ENCODE peak calls at places on chromosomes 3 and 15, in five cellular contexts. One of them, this sample, is unnamed.

GRCh38 chr15:48984811-48985352 is 21.2 kb upstream of the SHC4 start:
- DNase-seq in H1: no peak
- DNase-seq in GM12878: no peak
- DNase-seq in K562: no peak
- DNase-seq in HepG2: no peak
- DNase-seq in this sample: no peak

GRCh38 chr3:170410428-170411029 is 8.1 kb upstream of the CLDN11 start:
- DNase-seq in K562: peak
- DNase-seq in H1: no peak
- DNase-seq in HepG2: no peak
- DNase-seq in GM12878: no peak
- DNase-seq in this sample: peak

GRCh38 chr15:34987623-34987981 is 485 bp downstream of the ZNF770 start:
- DNase-seq in GM12878: no peak
- DNase-seq in K562: peak
- DNase-seq in HepG2: peak
- DNase-seq in H1: no peak
- DNase-seq in this sample: no peak

GRCh38 chr3:88005066-88005465 is 53.7 kb downstream of the CGGBP1 start:
- DNase-seq in GM12878: no peak
- DNase-seq in H1: no peak
- DNase-seq in HepG2: no peak
- DNase-seq in K562: peak
- DNase-seq in this sample: peak

GRCh38 chr3:28286595-28286994 is 45.2 kb downstream of the CMC1 start:
- DNase-seq in K562: peak
- DNase-seq in HepG2: peak
- DNase-seq in H1: no peak
- DNase-seq in GM12878: peak
- DNase-seq in this sample: peak

GRCh38 chr3:20225769-20226168 is 39.8 kb upstream of the SGO1 start:
- DNase-seq in K562: peak
- DNase-seq in HepG2: peak
- DNase-seq in H1: no peak
- DNase-seq in GM12878: no peak
- DNase-seq in this sample: peak

GRCh38 chr15:58590236-58590635 is 158.4 kb downstream of the LIPC start:
- DNase-seq in GM12878: no peak
- DNase-seq in HepG2: no peak
- DNase-seq in H1: no peak
- DNase-seq in K562: no peak
- DNase-seq in this sample: no peak

GRCh38 chr3:24060055-24060454 is 115.0 kb downstream of the NR1D2 start:
- DNase-seq in K562: no peak
- DNase-seq in HepG2: no peak
- DNase-seq in GM12878: no peak
- DNase-seq in H1: no peak
- DNase-seq in this sample: no peak

GRCh38 chr3:190673157-190673556 is 159.3 kb downstream of the IL1RAP start:
- DNase-seq in K562: no peak
- DNase-seq in H1: no peak
- DNase-seq in GM12878: no peak
- DNase-seq in HepG2: no peak
- DNase-seq in this sample: no peak

GRCh38 chr15:66885281-66885915 is 180.0 kb upstream of the SMAD3 start:
- DNase-seq in HepG2: no peak
- DNase-seq in GM12878: no peak
- DNase-seq in H1: no peak
- DNase-seq in K562: no peak
- DNase-seq in this sample: no peak

GRCh38 chr3:87082806-87083440 is 92.0 kb upstream of the VGLL3 start:
- DNase-seq in H1: peak
- DNase-seq in K562: peak
- DNase-seq in GM12878: no peak
- DNase-seq in HepG2: peak
- DNase-seq in this sample: peak

GRCh38 chr3:97636465-97636864 is 128.1 kb upstream of the ARL6 start:
- DNase-seq in H1: no peak
- DNase-seq in GM12878: no peak
- DNase-seq in K562: no peak
- DNase-seq in HepG2: no peak
- DNase-seq in this sample: no peak

GRCh38 chr15:57134877-57135276 is 216.4 kb downstream of the TCF12 start:
- DNase-seq in HepG2: no peak
- DNase-seq in H1: no peak
- DNase-seq in K562: no peak
- DNase-seq in GM12878: no peak
- DNase-seq in this sample: no peak

GRCh38 chr3:138097192-138097829 is 18.1 kb downstream of the DZIP1L start:
- DNase-seq in HepG2: no peak
- DNase-seq in GM12878: no peak
- DNase-seq in K562: peak
- DNase-seq in H1: no peak
- DNase-seq in this sample: no peak

GRCh38 chr3:108608750-108609149 is 19.2 kb downstream of the DZIP3 start:
- DNase-seq in K562: no peak
- DNase-seq in GM12878: no peak
- DNase-seq in H1: peak
- DNase-seq in HepG2: no peak
- DNase-seq in this sample: no peak

GRCh38 chr15:57288926-57289650 is 87.2 kb upstream of the CGNL1 start:
- DNase-seq in GM12878: no peak
- DNase-seq in H1: no peak
- DNase-seq in HepG2: no peak
- DNase-seq in K562: no peak
- DNase-seq in this sample: no peak

GRCh38 chr15:37106490-37107001 is 6.2 kb upstream of the MEIS2 start:
- DNase-seq in K562: peak
- DNase-seq in GM12878: no peak
- DNase-seq in H1: no peak
- DNase-seq in HepG2: no peak
- DNase-seq in this sample: no peak

GRCh38 chr3:136734382-136735070 is 17.7 kb downstream of the STAG1 start:
- DNase-seq in K562: no peak
- DNase-seq in HepG2: peak
- DNase-seq in GM12878: no peak
- DNase-seq in H1: no peak
- DNase-seq in this sample: no peak

GRCh38 chr3:187798531-187799520 is 53.6 kb upstream of the BCL6 start:
- DNase-seq in H1: no peak
- DNase-seq in GM12878: no peak
- DNase-seq in K562: no peak
- DNase-seq in HepG2: no peak
- DNase-seq in this sample: no peak

GRCh38 chr15:99224815-99225214 is 24.6 kb downstream of the TTC23 start:
- DNase-seq in HepG2: no peak
- DNase-seq in H1: no peak
- DNase-seq in K562: no peak
- DNase-seq in GM12878: no peak
- DNase-seq in this sample: no peak

GRCh38 chr3:172341482-172342059 is 106.7 kb downstream of the GHSR start:
- DNase-seq in GM12878: peak
- DNase-seq in H1: no peak
- DNase-seq in K562: peak
- DNase-seq in HepG2: peak
- DNase-seq in this sample: peak

GRCh38 chr15:92803852-92804609 is 96.1 kb upstream of the CHD2 start:
- DNase-seq in K562: peak
- DNase-seq in H1: no peak
- DNase-seq in GM12878: peak
- DNase-seq in HepG2: peak
- DNase-seq in this sample: peak

GRCh38 chr3:101574388-101575156 is 592 bp downstream of the PCNP start:
- DNase-seq in H1: no peak
- DNase-seq in K562: peak
- DNase-seq in HepG2: peak
- DNase-seq in GM12878: peak
- DNase-seq in this sample: no peak

DNA sequence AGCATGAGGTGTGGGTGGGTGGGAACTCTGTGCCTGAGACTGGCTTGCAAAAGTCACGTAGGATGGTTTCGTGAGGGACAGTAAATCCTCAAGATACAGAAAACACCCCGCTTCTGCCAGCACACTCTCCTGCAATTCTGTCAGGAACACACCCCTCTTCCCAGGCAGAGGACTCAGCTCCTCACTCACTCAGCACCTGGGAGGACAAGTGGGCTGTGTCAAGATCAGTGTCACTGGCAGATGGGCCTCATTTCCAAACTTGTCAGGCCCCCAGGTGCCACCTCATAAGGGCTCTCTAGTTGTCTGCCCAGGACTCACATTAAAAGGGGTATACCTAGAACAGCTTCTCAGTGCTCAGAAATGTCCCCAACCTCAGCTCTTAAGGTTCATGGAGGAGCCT is 58.3 kb downstream of the DAPK2 start:
- DNase-seq in HepG2: no peak
- DNase-seq in H1: no peak
- DNase-seq in K562: no peak
- DNase-seq in GM12878: no peak
- DNase-seq in this sample: no peak
- TF ChIP-seq POLR2A in HepG2: no peak
- TF ChIP-seq POLR2A in H1: no peak
- TF ChIP-seq POLR2A in K562: no peak
- TF ChIP-seq POLR2A in GM12878: no peak
- TF ChIP-seq POLR2A in this sample: no peak

DNA sequence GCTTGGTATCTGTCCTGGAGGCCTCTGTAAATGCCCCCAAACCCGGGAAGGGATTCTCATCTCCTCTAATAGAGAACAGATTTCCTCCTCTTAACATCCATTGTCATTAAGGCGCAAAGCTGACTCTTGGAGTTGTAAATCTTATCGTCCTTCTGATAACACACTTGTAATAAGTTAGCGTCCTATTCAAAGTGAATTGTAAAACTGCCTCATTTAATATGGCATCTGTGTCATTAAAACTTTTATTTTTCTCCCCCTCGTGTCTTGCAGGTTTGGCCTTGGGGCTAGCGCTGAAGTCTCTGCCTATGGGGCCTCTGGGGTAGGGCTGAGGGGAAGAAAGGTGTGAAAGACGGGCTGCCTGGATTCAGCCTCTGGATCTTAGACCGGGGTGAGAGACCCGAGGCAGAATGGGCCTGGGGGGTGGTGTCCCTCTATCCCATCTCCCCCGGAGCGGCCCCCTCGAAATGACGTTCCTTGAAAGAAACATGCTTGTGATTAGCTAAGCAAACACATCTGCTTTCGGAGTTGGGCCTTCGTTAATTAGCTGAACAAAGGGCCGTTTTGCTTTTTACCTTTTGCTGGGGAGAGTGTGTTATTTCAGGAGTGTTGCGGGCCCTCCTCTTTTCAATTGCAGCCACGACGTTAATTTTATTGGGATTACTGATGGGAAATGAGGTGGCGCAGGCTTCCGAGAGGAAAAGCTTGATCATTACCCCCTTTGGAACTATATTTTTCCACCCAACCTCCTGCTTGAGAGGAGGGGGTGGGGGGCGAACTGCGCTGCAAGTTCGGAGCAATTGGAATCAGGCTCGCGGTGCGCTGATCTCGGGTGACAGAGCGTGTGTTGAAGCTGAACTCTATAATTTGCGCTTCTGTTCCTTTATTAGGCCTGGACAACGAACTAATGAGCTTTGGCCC is 12.4 kb downstream of the NR2F2 start:
- DNase-seq in H1: no peak
- DNase-seq in K562: no peak
- DNase-seq in GM12878: no peak
- DNase-seq in HepG2: no peak
- DNase-seq in this sample: no peak
- TF ChIP-seq YY1 in H1: no peak
- TF ChIP-seq YY1 in K562: no peak
- TF ChIP-seq YY1 in GM12878: no peak
- TF ChIP-seq YY1 in HepG2: no peak
- TF ChIP-seq YY1 in this sample: no peak

DNA sequence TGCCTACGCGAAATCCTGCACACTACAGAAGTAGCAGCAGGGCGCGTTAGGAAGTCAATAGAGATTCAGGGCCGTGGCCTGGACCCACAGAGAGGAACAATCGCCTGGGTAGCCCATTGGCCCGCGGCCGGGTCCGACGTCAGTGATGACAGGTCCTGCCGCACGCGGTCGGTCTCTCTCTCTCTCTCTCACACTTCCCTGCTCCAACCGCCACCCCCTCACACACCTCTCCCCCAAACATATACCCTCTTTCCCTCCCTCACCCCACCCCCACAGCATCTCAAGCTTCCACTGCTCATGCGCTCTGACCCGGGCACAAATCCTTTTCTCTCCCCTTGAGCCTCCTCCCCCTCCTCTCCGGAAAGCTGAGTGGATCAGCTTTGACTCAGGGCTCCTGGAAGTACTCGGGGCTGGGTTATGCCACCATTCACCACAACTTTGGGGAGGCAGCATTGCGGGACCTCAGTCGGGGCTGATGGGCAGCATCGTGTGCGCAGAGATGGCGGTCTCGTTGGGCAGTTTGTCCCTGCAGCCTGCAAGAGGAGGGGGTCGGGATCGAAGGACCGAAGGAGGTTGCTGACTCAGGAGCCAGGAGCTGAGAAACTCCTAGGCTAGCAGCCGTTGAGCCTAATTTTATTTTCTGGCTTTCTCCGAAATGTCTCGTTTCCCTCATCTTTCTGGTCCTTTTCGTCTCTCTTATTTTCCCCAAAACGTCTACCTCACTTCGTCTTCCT is 9.0 kb downstream of the ZIC4 start:
- DNase-seq in HepG2: no peak
- DNase-seq in K562: no peak
- DNase-seq in H1: no peak
- DNase-seq in GM12878: no peak
- DNase-seq in this sample: no peak
- TF ChIP-seq EZH2 in HepG2: no peak
- TF ChIP-seq EZH2 in K562: no peak
- TF ChIP-seq EZH2 in H1: no peak
- TF ChIP-seq EZH2 in GM12878: no peak
- TF ChIP-seq EZH2 in this sample: no peak

GRCh38 chr15:78065284-78065872 is 12.1 kb downstream of the TBC1D2B start:
- DNase-seq in HepG2: peak
- DNase-seq in GM12878: no peak
- DNase-seq in H1: no peak
- DNase-seq in K562: no peak
- DNase-seq in this sample: no peak

GRCh38 chr15:78064544-78064943 is 13.0 kb downstream of the TBC1D2B start:
- DNase-seq in HepG2: no peak
- DNase-seq in K562: no peak
- DNase-seq in H1: no peak
- DNase-seq in GM12878: no peak
- DNase-seq in this sample: no peak

GRCh38 chr15:78063966-78064365 is 13.5 kb downstream of the TBC1D2B start:
- DNase-seq in GM12878: no peak
- DNase-seq in H1: no peak
- DNase-seq in HepG2: no peak
- DNase-seq in K562: no peak
- DNase-seq in this sample: no peak

GRCh38 chr15:78067328-78068241 is 9.9 kb downstream of the TBC1D2B start:
- DNase-seq in H1: no peak
- DNase-seq in K562: no peak
- DNase-seq in GM12878: no peak
- DNase-seq in HepG2: no peak
- DNase-seq in this sample: no peak

GRCh38 chr15:78065973-78066946 is 11.3 kb downstream of the TBC1D2B start:
- DNase-seq in HepG2: no peak
- DNase-seq in GM12878: peak
- DNase-seq in H1: no peak
- DNase-seq in K562: no peak
- DNase-seq in this sample: no peak
- TF ChIP-seq POLR2A in HepG2: no peak
- TF ChIP-seq POLR2A in GM12878: peak
- TF ChIP-seq POLR2A in H1: no peak
- TF ChIP-seq POLR2A in K562: no peak
- TF ChIP-seq POLR2A in this sample: no peak